ENCODE peak calls at places on chromosomes 4 and X, in four cellular contexts. One of them, this sample, is unnamed.

GRCh38 chrX:65696613-65697012 is 29.2 kb downstream of the MSN start:
- DNase-seq in H1: no peak
- DNase-seq in HepG2: no peak
- DNase-seq in K562: peak
- DNase-seq in this sample: no peak

GRCh38 chrX:104195489-104196084 is 29.3 kb downstream of the FAM199X start:
- DNase-seq in H1: no peak
- DNase-seq in HepG2: peak
- DNase-seq in K562: peak
- DNase-seq in this sample: no peak

GRCh38 chr4:160202802-160203201 is 1099.9 kb downstream of the RAPGEF2 start:
- DNase-seq in HepG2: no peak
- DNase-seq in K562: no peak
- DNase-seq in H1: no peak
- DNase-seq in this sample: no peak

GRCh38 chrX:137031517-137032377 is 2.0 kb downstream of the GPR101 start:
- DNase-seq in H1: peak
- DNase-seq in K562: peak
- DNase-seq in HepG2: no peak
- DNase-seq in this sample: peak

GRCh38 chr4:124907881-124908280 is 195.3 kb upstream of the ANKRD50 start:
- DNase-seq in HepG2: no peak
- DNase-seq in H1: no peak
- DNase-seq in K562: no peak
- DNase-seq in this sample: no peak

GRCh38 chrX:39650883-39651282 is 446.9 kb downstream of the BCOR start:
- DNase-seq in HepG2: no peak
- DNase-seq in K562: no peak
- DNase-seq in H1: no peak
- DNase-seq in this sample: no peak

GRCh38 chr4:128358231-128358902 is 70.8 kb upstream of the PGRMC2 start:
- DNase-seq in H1: no peak
- DNase-seq in K562: peak
- DNase-seq in HepG2: no peak
- DNase-seq in this sample: no peak

GRCh38 chr4:91319869-91320268 is 983.9 kb upstream of the GRID2 start:
- DNase-seq in K562: no peak
- DNase-seq in HepG2: no peak
- DNase-seq in H1: no peak
- DNase-seq in this sample: no peak

GRCh38 chr4:41622816-41623215 is 84.9 kb downstream of the LIMCH1 start:
- DNase-seq in H1: no peak
- DNase-seq in K562: no peak
- DNase-seq in HepG2: no peak
- DNase-seq in this sample: no peak

GRCh38 chr4:5940470-5941203 is 47.8 kb upstream of the CRMP1 start:
- DNase-seq in HepG2: peak
- DNase-seq in H1: no peak
- DNase-seq in K562: peak
- DNase-seq in this sample: no peak

GRCh38 chrX:51894697-51895336 is 1.4 kb downstream of the MAGED1 start:
- DNase-seq in K562: no peak
- DNase-seq in H1: peak
- DNase-seq in HepG2: no peak
- DNase-seq in this sample: no peak

GRCh38 chr4:79576480-79576803 is 168.4 kb upstream of the GK2 start:
- DNase-seq in K562: peak
- DNase-seq in HepG2: peak
- DNase-seq in H1: no peak
- DNase-seq in this sample: no peak

GRCh38 chrX:112868586-112868985 is 28.0 kb upstream of the AMOT start:
- DNase-seq in HepG2: no peak
- DNase-seq in K562: no peak
- DNase-seq in H1: no peak
- DNase-seq in this sample: no peak

GRCh38 chr4:153117554-153117953 is 86.7 kb upstream of the TRIM2 start:
- DNase-seq in K562: no peak
- DNase-seq in H1: no peak
- DNase-seq in HepG2: no peak
- DNase-seq in this sample: no peak

GRCh38 chrX:11190745-11191510 is 79.8 kb downstream of the HCCS start:
- DNase-seq in HepG2: no peak
- DNase-seq in H1: no peak
- DNase-seq in K562: no peak
- DNase-seq in this sample: no peak
- TF ChIP-seq BRCA1 in HepG2: no peak
- TF ChIP-seq BRCA1 in H1: no peak
- TF ChIP-seq BRCA1 in K562: no peak
- TF ChIP-seq BRCA1 in this sample: no peak

DNA sequence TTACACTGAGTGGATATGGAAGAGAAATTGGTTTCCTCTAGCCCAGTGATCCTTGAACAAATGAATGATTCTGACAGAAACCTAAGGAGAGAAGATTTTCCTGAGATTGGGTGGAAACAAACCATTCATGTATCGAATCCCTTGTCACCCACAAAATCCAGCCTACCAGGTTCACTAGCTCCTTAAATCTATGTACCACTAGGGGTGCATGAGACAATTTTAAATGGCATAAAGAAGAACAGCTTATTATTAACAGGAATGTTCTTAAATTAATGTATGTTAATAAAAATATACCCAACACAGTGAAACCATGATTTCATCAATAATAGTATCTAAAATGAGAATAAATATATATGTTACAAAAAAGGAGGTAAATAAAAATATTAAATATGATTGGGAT is 118.4 kb upstream of the LNX1 start:
- DNase-seq in H1: no peak
- DNase-seq in K562: no peak
- DNase-seq in HepG2: no peak
- DNase-seq in this sample: no peak
- TF ChIP-seq BRCA1 in H1: no peak
- TF ChIP-seq BRCA1 in K562: no peak
- TF ChIP-seq BRCA1 in HepG2: no peak
- TF ChIP-seq BRCA1 in this sample: no peak

DNA sequence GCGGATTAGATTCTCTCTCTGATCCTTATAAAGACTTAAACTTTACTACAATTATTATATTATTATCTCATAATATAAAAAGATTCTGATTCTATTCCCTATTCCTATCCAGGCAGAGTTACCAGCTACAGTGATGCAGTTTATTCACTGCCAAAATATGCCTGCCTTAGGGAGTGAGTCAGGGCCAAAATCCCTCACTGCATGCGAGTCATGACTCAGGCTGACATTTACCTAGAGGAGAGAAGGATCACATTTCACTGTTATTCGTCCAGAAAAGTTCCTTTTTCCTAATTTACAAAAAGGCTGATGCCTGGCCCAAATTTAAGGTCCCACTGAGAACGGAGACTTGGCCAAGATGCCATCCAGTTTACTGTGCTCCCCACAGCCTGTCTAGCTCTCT is 168.5 kb upstream of the LDB2 start:
- DNase-seq in K562: no peak
- DNase-seq in H1: no peak
- DNase-seq in HepG2: no peak
- DNase-seq in this sample: no peak
- TF ChIP-seq BRCA1 in K562: no peak
- TF ChIP-seq BRCA1 in H1: no peak
- TF ChIP-seq BRCA1 in HepG2: no peak
- TF ChIP-seq BRCA1 in this sample: no peak

GRCh38 chr4:88858752-88859151 is 161.1 kb upstream of the NAP1L5 start:
- DNase-seq in H1: no peak
- DNase-seq in HepG2: no peak
- DNase-seq in K562: no peak
- DNase-seq in this sample: peak
- TF ChIP-seq BRCA1 in H1: no peak
- TF ChIP-seq BRCA1 in HepG2: no peak
- TF ChIP-seq BRCA1 in K562: no peak
- TF ChIP-seq BRCA1 in this sample: no peak

DNA sequence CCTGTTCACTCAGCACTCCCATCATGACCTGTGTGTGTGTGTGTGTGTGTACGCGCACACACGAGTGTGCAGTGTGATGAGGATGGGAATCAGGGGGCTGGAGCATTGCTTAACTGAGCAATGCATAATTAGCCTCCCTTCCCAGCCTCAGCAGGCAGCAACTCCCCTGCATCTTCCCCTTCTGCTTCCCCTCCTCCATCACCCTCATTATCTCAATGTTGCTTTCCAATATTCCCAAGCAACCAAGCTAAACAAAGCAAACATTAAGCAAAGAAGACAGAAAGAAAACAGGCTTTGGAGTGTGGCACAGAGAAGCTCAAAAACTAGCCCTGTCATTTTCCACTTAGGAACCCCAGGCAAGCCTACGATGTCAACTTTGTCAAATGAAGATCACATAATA is 136.9 kb downstream of the RBM47 start:
- DNase-seq in K562: no peak
- DNase-seq in HepG2: no peak
- DNase-seq in H1: no peak
- DNase-seq in this sample: no peak
- TF ChIP-seq BRCA1 in K562: no peak
- TF ChIP-seq BRCA1 in HepG2: no peak
- TF ChIP-seq BRCA1 in H1: no peak
- TF ChIP-seq BRCA1 in this sample: no peak

DNA sequence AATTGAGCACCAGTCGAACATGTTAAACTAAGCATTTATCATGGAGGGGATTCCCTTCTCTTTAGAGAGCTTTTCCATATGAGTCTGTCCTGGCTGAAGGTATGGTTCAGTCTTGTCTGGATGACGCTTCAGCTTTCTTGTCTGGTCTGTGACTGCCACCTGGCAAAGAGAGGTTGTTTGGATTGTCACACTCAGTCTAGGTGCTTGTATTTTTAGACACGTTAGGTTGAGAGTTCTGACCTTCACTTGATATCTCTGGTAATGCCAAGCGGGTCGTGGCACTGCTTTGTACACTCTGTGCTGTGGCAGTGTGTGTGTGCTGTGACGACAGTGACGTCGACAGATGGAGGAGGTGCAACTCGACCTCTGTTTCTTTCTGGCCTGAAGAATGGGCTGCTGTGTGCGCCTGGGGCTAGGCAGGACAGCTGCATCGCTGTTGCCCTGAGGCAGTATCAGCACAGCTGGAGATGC is 12.6 kb downstream of the NOCT start:
- DNase-seq in K562: no peak
- DNase-seq in H1: no peak
- DNase-seq in HepG2: no peak
- DNase-seq in this sample: no peak
- TF ChIP-seq BRCA1 in K562: no peak
- TF ChIP-seq BRCA1 in H1: no peak
- TF ChIP-seq BRCA1 in HepG2: no peak
- TF ChIP-seq BRCA1 in this sample: no peak

DNA sequence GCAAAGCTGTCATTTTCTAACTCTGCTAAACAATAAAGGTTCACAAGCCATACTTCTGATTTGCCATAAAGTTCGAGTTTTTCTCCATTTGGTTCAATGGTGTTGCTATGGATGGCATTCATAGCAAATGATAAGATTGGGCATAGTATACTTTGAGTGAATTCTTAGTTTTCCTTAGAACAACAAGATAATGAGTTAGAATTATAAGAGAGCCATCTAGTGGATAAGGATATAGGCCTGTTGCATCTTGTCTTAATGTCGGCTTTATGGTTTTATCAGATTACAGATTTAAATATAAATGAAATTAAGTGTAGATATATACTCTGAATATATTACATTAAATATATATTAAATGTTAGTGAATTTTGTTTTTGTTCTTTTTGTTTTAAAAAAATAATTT is 644.6 kb downstream of the IL1RAPL1 start:
- DNase-seq in HepG2: no peak
- DNase-seq in K562: no peak
- DNase-seq in H1: no peak
- DNase-seq in this sample: no peak
- TF ChIP-seq BRCA1 in HepG2: no peak
- TF ChIP-seq BRCA1 in K562: no peak
- TF ChIP-seq BRCA1 in H1: no peak
- TF ChIP-seq BRCA1 in this sample: no peak

DNA sequence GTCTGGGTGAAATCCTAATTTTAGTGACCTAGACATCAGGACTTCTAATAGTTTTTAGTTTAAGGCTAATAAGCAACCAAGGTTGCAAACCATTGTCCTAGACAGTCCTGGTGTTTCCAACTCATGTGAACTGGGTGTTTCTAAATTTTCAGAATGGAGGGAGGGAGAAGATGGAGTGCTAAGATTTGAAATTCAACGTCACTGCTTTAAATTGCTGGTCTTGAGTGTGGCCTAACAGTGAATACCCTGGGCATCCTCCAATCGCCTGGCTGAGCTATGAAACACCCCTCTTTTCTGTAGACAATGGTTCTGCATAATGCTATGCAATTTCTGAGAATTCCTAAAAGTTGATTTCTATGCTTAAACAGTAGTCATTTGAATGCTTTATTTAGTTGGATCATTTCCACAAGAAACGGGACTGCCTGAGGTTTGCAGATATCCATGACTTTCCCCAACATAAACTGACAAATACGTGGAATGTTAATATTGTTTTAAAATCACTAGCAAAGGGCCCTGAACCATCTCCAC is 1.2 kb downstream of the FBXL5 start:
- DNase-seq in K562: peak
- DNase-seq in H1: no peak
- DNase-seq in HepG2: peak
- DNase-seq in this sample: no peak
- TF ChIP-seq BRCA1 in K562: no peak
- TF ChIP-seq BRCA1 in H1: no peak
- TF ChIP-seq BRCA1 in HepG2: no peak
- TF ChIP-seq BRCA1 in this sample: no peak

This sample was measured in GM12878.